ENCODE peak calls at places on chromosomes 3 and 15, in six cellular contexts. G is breast epithelium, Q is HepG2, J is A549, W is fibroblast of lung, L is H1. F is an unnamed sample. For H3K4me1 and H3K9me3, the result is how much of the 10 kb centered on the place peaks cover.

GRCh38 chr15:47552978-47553608 is 164.2 kb upstream of the SEMA6D start:
- DNase-seq in J (no peak), W (no peak), G (no peak), Q (no peak), L (no peak), F (no peak)

GRCh38 chr15:65767895-65768294 is 24.2 kb downstream of the DENND4A start:
- DNase-seq in Q (no peak), J (no peak), G (no peak), L (no peak), W (no peak), F (no peak)

GRCh38 chr15:84826369-84826823 is 9.2 kb downstream of the ALPK3 start:
- DNase-seq in J (peak), Q (peak), G (no peak), W (no peak), L (no peak), F (no peak)

GRCh38 chr3:67897686-67898336 is 243.4 kb upstream of the SUCLG2 start:
- DNase-seq in Q (no peak), W (no peak), L (no peak), G (no peak), J (no peak), F (no peak)

GRCh38 chr15:99708563-99708962 is 24.7 kb downstream of the LYSMD4 start:
- DNase-seq in Q (no peak), L (no peak), W (peak), G (peak), J (peak), F (peak)

GRCh38 chr15:67825880-67826716 is 789 bp downstream of the SKOR1 start:
- DNase-seq in L (no peak), J (no peak), W (no peak), Q (no peak), G (peak), F (no peak)

GRCh38 chr3:69569520-69569919 is 169.7 kb upstream of the MITF start:
- DNase-seq in Q (no peak), J (no peak), W (peak), L (no peak), G (no peak), F (no peak)

GRCh38 chr3:63089007-63089406 is 189.1 kb upstream of the SYNPR start:
- DNase-seq in W (no peak), L (no peak), Q (peak), J (no peak), G (no peak), F (no peak)

GRCh38 chr3:57949779-57950618 is 58.2 kb upstream of the FLNB start:
- DNase-seq in W (peak), G (no peak), L (no peak), Q (peak), J (peak), F (no peak)

GRCh38 chr15:90000175-90000923 is 775 bp upstream of the ZNF710 start:
- DNase-seq in Q (no peak), W (peak), L (no peak), J (no peak), G (no peak), F (peak)

GRCh38 chr15:60074181-60074885 is 70.2 kb downstream of the FOXB1 start:
- DNase-seq in Q (no peak), W (no peak), J (no peak), G (no peak), L (no peak), F (peak)

GRCh38 chr3:184158394-184158793 is 3.2 kb downstream of the DVL3 start:
- DNase-seq in Q (no peak), L (no peak), W (no peak), J (no peak), G (no peak), F (no peak)

GRCh38 chr3:24237971-24238767 is 256.5 kb downstream of the THRB start:
- DNase-seq in J (peak), L (peak), Q (peak), G (no peak), W (peak), F (peak)

GRCh38 chr15:99177679-99178078 is 71.7 kb downstream of the TTC23 start:
- DNase-seq in J (no peak), G (no peak), W (no peak), Q (no peak), L (no peak), F (no peak)

GRCh38 chr15:66878761-66879160 is 176.7 kb downstream of the SMAD6 start:
- DNase-seq in L (no peak), J (no peak), Q (no peak), W (no peak), G (no peak), F (no peak)

GRCh38 chr15:39270976-39271375 is 309.9 kb upstream of the THBS1 start:
- DNase-seq in Q (no peak), G (no peak), W (peak), J (no peak), L (no peak), F (peak)

GRCh38 chr3:167870201-167870600 is 134.7 kb downstream of the SERPINI1 start:
- DNase-seq in G (no peak), L (no peak), Q (no peak), J (no peak), W (no peak), F (no peak)

GRCh38 chr15:34582461-34583357 is 742 bp downstream of the GOLGA8B start:
- DNase-seq in G (no peak), J (peak), W (peak), L (no peak), Q (no peak), F (no peak)

GRCh38 chr3:144821583-144821982 is 850.0 kb downstream of the DIPK2A start:
- DNase-seq in G (no peak), Q (no peak), W (peak), L (no peak), J (no peak), F (no peak)

GRCh38 chr3:76585794-76586392 is 454.0 kb upstream of the ROBO2 start:
- DNase-seq in J (peak), W (peak), Q (peak), G (no peak), L (no peak), F (no peak)

GRCh38 chr3:123339302-123339701 is 109.6 kb downstream of the ADCY5 start:
- DNase-seq in G (peak), J (no peak), Q (no peak), W (no peak), L (no peak), F (no peak)
- H3K4me1 ChIP-seq in G (under half), J (under half), Q (under half), W (under half), L (under half), F (under half)

GRCh38 chr3:81718311-81718710 is 43.1 kb downstream of the GBE1 start:
- DNase-seq in G (no peak), W (no peak), L (no peak), J (no peak), Q (no peak), F (no peak)
- H3K9me3 ChIP-seq in G (under half), W (under half), L (under half), J (under half), Q (under half), F (under half)

DNA sequence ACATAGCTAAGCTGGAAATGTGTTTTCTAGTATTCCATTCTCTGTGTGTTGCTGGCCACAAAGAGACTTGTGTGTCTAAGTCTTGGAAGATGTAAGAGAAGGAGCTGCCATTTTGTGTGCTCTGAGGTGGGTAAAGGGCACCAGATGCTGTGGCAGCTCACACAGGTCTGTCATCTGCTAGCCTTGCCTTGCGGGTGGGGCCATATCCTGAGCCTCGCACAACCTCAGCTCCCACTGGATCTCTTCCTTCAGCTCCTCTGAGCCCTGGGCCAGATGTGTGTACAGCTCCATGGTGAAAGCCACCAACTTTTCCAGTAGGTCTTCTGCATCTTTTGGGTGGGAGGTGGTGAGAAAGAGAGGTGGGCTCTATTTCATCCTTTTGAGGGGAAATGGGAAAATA is 6.7 kb upstream of the TMC3 start:
- DNase-seq in J (no peak), L (no peak), G (no peak), W (no peak), Q (no peak), F (no peak)
- H3K4me1 ChIP-seq in J (under half), L (under half), G (under half), W (under half), Q (under half), F (under half)

GRCh38 chr15:25092661-25093060 is 137.9 kb downstream of the SNRPN start:
- DNase-seq in J (no peak), G (no peak), W (no peak), L (no peak), Q (no peak), F (no peak)
- H3K9me3 ChIP-seq in J (under half), G (half or more), W (under half), L (under half), Q (half or more), F (under half)

DNA sequence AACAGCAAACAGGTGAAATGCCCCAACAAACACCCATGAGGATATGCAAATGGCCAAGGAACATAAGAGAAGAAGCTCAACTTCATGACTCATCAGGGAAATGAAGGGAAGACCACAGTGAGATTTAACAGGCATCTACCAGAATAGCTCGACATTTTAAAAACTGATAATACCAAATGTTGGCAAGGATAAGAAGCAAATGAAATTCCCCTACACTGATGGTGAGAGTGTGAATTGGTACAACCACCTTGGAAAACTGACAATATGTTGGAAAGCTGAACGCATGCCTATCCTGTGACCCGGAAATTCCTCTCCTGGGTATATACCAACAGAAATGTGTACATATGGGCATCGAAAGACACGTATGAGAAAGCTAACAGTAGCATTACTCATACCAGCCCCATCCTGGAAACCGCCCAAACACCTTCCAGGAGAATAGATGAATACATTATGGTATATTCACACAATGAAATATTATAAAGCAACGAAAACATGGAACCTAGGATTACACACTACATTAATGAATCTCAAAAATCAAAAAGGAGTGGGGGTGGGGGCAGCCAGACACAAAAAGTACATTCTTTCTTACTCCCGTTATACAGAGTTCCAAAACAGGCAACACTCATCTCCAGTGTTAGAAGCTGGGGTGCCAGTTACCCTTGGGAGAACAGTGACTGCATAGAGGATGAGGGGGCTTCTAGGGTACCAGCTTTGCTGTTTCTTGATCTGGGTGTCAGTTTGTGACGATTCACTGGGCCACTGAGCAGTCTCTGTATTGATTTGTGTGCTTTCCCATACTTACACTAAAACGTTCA is 16.9 kb downstream of the RFTN1 start:
- DNase-seq in J (no peak), Q (no peak), W (no peak), L (no peak), G (no peak), F (no peak)
- H3K4me1 ChIP-seq in J (under half), Q (under half), W (under half), L (under half), G (under half), F (under half)

DNA sequence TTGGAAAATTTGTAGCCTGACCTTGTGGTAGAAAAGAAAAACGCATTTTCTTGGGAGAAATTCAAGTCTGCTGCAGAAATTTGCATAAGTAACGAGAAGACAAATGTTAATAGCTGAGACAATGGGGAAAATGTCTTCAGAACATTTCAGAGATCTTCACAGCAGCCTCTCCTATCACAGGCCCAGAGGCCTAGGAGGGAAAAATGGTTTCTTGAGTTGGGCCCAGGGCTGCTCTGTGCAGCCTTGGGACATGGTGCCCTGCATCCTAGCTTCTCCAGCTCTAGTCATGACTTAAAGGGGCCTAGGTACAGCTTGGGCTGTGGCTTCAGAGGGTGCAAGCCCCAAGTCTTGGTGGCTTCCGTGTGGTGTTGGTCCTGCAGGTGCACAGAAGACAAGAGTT is 104.2 kb downstream of the ZNF621 start:
- DNase-seq in L (no peak), W (no peak), G (no peak), J (no peak), Q (no peak), F (no peak)
- H3K9me3 ChIP-seq in L (under half), W (under half), G (under half), J (under half), Q (under half), F (under half)

GRCh38 chr15:45586990-45587860 is at the start of gene BLOC1S6:
- DNase-seq in G (peak), Q (peak), W (peak), L (peak), J (peak), F (peak)

GRCh38 chr15:45585069-45585468 is 2.1 kb upstream of the BLOC1S6 start:
- DNase-seq in G (no peak), W (no peak), J (no peak), L (no peak), Q (no peak), F (no peak)

GRCh38 chr15:45587861-45588170 is 637 bp downstream of the BLOC1S6 start:
- DNase-seq in J (no peak), W (no peak), Q (no peak), L (no peak), G (no peak), F (no peak)

GRCh38 chr15:45588199-45588910 is 1.2 kb downstream of the BLOC1S6 start:
- DNase-seq in G (no peak), L (no peak), J (no peak), Q (peak), W (peak), F (no peak)

DNA sequence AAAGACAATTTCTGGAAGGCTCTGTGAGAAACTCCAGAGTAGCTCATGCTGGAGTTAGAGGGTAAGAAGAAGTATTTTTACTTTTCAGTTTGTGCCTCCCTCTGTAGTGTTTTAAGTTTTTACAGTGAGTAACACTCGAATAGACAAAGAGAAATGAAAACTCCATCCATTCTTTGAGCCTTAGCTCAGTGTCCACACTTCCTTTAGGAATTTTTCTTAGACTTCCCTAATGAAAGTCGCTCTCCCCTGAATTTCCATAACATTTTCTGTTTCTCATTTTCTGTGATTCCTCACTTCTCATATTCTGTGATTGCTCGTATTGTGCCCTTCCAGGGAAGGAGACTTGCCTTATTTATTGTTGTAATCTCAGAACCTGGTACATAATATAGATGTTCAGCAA is 2.1 kb downstream of the BLOC1S6 start:
- DNase-seq in W (no peak), J (no peak), G (no peak), Q (no peak), L (no peak), F (no peak)
- H3K4me1 ChIP-seq in W (under half), J (under half), G (under half), Q (under half), L (under half), F (under half)

GRCh38 chr3:123843668-123844067 is 40.5 kb downstream of the MYLK start:
- DNase-seq in L (no peak), J (no peak), Q (no peak), G (no peak), W (peak), F (no peak)

GRCh38 chr3:123847209-123847608 is 36.9 kb downstream of the MYLK start:
- DNase-seq in L (no peak), J (no peak), Q (no peak), G (no peak), W (no peak), F (no peak)

GRCh38 chr3:123840961-123841360 is 43.2 kb downstream of the MYLK start:
- DNase-seq in L (no peak), G (no peak), Q (no peak), W (no peak), J (no peak), F (no peak)

GRCh38 chr3:123841476-123842238 is 42.5 kb downstream of the MYLK start:
- DNase-seq in L (no peak), W (no peak), Q (no peak), G (no peak), J (no peak), F (no peak)

GRCh38 chr3:123842711-123843110 is 41.4 kb downstream of the MYLK start:
- DNase-seq in W (no peak), J (no peak), Q (no peak), G (no peak), L (no peak), F (no peak)
- H3K9me3 ChIP-seq in W (under half), J (under half), Q (under half), G (under half), L (under half), F (under half)

F was measured in SJSA1.